ENCODE peak calls at places on chromosomes 4 and X, in six cellular contexts. One of them, this sample, is unnamed.

GRCh38 chr4:152109585-152110509 is 349.0 kb upstream of the GATB start:
- DNase-seq in K562: no peak
- DNase-seq in HepG2: no peak
- DNase-seq in HCT116: no peak
- DNase-seq in WTC11: no peak
- DNase-seq in H1: no peak
- DNase-seq in this sample: no peak

GRCh38 chr4:73741140-73741749 is 876 bp downstream of the CXCL8 start:
- DNase-seq in K562: no peak
- DNase-seq in HepG2: no peak
- DNase-seq in HCT116: no peak
- DNase-seq in WTC11: no peak
- DNase-seq in H1: no peak
- DNase-seq in this sample: no peak

GRCh38 chrX:18010251-18010650 is 149.2 kb upstream of the RAI2 start:
- DNase-seq in K562: no peak
- DNase-seq in HepG2: no peak
- DNase-seq in HCT116: no peak
- DNase-seq in WTC11: no peak
- DNase-seq in H1: no peak
- DNase-seq in this sample: no peak

GRCh38 chr4:98867648-98868047 is 61.3 kb downstream of the EIF4E start:
- DNase-seq in K562: no peak
- DNase-seq in HepG2: no peak
- DNase-seq in HCT116: no peak
- DNase-seq in WTC11: no peak
- DNase-seq in H1: no peak
- DNase-seq in this sample: no peak

GRCh38 chrX:77427586-77427985 is 19.6 kb upstream of the FGF16 start:
- DNase-seq in K562: no peak
- DNase-seq in HepG2: no peak
- DNase-seq in HCT116: no peak
- DNase-seq in WTC11: no peak
- DNase-seq in H1: no peak
- DNase-seq in this sample: no peak

GRCh38 chr4:101475246-101475645 is 127.9 kb upstream of the PPP3CA start:
- DNase-seq in K562: no peak
- DNase-seq in HepG2: no peak
- DNase-seq in HCT116: no peak
- DNase-seq in WTC11: no peak
- DNase-seq in H1: no peak
- DNase-seq in this sample: no peak

GRCh38 chr4:139641218-139641617 is 24.4 kb upstream of the MGST2 start:
- DNase-seq in K562: no peak
- DNase-seq in HepG2: peak; percentile 69
- DNase-seq in HCT116: no peak
- DNase-seq in WTC11: no peak
- DNase-seq in H1: no peak
- DNase-seq in this sample: no peak

GRCh38 chr4:164613761-164614277 is 140.1 kb upstream of the SMIM31 start:
- DNase-seq in K562: no peak
- DNase-seq in HepG2: no peak
- DNase-seq in HCT116: no peak
- DNase-seq in WTC11: no peak
- DNase-seq in H1: no peak
- DNase-seq in this sample: no peak

GRCh38 chr4:82044141-82044993 is 329.4 kb downstream of the HNRNPD start:
- DNase-seq in K562: no peak
- DNase-seq in HepG2: no peak
- DNase-seq in HCT116: no peak
- DNase-seq in WTC11: peak; percentile 80
- DNase-seq in H1: peak; percentile 41
- DNase-seq in this sample: no peak

GRCh38 chrX:149462849-149463248 is 42.3 kb downstream of the IDS start:
- DNase-seq in K562: no peak
- DNase-seq in HepG2: no peak
- DNase-seq in HCT116: no peak
- DNase-seq in WTC11: no peak
- DNase-seq in H1: no peak
- DNase-seq in this sample: no peak

GRCh38 chrX:149455934-149456333 is 49.2 kb downstream of the IDS start:
- DNase-seq in K562: no peak
- DNase-seq in HepG2: no peak
- DNase-seq in HCT116: no peak
- DNase-seq in WTC11: no peak
- DNase-seq in H1: no peak
- DNase-seq in this sample: no peak

GRCh38 chrX:149456476-149457245 is 48.4 kb downstream of the IDS start:
- DNase-seq in K562: no peak
- DNase-seq in HepG2: no peak
- DNase-seq in HCT116: no peak
- DNase-seq in WTC11: no peak
- DNase-seq in H1: no peak
- DNase-seq in this sample: no peak

DNA sequence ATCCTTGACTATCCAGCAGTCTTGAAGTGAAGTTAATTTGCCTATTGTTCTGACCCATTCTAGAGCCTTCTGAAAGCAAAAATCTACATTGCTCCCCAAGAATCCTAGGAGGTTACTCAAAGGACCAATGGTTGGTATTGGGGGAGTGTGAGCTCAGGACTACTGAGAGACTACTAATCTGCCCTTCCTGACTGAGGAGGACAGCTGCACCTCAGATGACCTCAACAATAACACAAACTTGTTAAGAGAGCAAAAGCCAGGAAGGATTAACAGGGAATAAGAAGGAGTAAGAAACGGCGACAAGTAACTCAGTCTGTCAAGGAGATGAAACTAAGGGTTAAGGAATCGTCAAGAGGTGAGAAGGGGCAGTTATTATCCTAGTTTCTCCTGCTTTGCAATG is 43.4 kb downstream of the IDS start:
- DNase-seq in K562: no peak
- DNase-seq in HepG2: no peak
- DNase-seq in HCT116: no peak
- DNase-seq in WTC11: no peak
- DNase-seq in H1: no peak
- DNase-seq in this sample: no peak
- TF ChIP-seq ATF3 in K562: no peak
- TF ChIP-seq ATF3 in HepG2: no peak
- TF ChIP-seq ATF3 in HCT116: no peak
- TF ChIP-seq ATF3 in WTC11: no peak
- TF ChIP-seq ATF3 in H1: no peak
- TF ChIP-seq ATF3 in this sample: no peak

GRCh38 chr4:42371306-42372063 is 25.8 kb upstream of the SHISA3 start:
- DNase-seq in K562: no peak
- DNase-seq in HepG2: peak; percentile 19
- DNase-seq in HCT116: peak; percentile 33
- DNase-seq in WTC11: no peak
- DNase-seq in H1: no peak
- DNase-seq in this sample: no peak
- TF ChIP-seq ATF3 in K562: no peak
- TF ChIP-seq ATF3 in HepG2: no peak
- TF ChIP-seq ATF3 in HCT116: no peak
- TF ChIP-seq ATF3 in WTC11: no peak
- TF ChIP-seq ATF3 in H1: no peak
- TF ChIP-seq ATF3 in this sample: no peak

DNA sequence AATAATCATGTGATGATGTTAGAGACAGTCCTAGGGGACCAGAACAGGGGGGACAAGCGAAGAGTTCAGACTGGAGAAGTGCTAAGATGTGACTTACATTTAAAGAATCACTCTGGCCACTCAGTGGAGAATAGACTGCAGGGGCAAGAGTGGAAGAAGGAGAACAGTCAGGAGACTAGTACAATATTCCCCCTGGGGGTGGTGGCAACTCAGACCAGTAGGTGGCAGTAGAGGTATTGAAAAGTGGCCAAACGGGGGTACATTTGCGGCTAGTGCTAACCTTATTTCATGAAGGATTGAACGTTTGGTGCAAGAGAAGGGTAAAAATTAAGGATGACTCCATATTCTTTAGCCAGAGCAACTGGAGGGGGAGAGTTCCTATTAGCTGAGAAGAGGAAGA is 2.7 kb upstream of the BMX start:
- DNase-seq in K562: peak; percentile 82
- DNase-seq in HepG2: peak; percentile 24
- DNase-seq in HCT116: peak; percentile 22
- DNase-seq in WTC11: peak; percentile 69
- DNase-seq in H1: no peak
- DNase-seq in this sample: no peak
- TF ChIP-seq ATF3 in K562: no peak
- TF ChIP-seq ATF3 in HepG2: no peak
- TF ChIP-seq ATF3 in HCT116: no peak
- TF ChIP-seq ATF3 in WTC11: no peak
- TF ChIP-seq ATF3 in H1: no peak
- TF ChIP-seq ATF3 in this sample: no peak

GRCh38 chr4:121676388-121677075 is 20.2 kb downstream of the ANXA5 start:
- DNase-seq in K562: no peak
- DNase-seq in HepG2: peak; percentile 88
- DNase-seq in HCT116: no peak
- DNase-seq in WTC11: no peak
- DNase-seq in H1: no peak
- DNase-seq in this sample: no peak
- TF ChIP-seq ATF3 in K562: no peak
- TF ChIP-seq ATF3 in HepG2: no peak
- TF ChIP-seq ATF3 in HCT116: no peak
- TF ChIP-seq ATF3 in WTC11: no peak
- TF ChIP-seq ATF3 in H1: no peak
- TF ChIP-seq ATF3 in this sample: no peak

GRCh38 chrX:44971674-44972073 is 98.7 kb downstream of the KDM6A start:
- DNase-seq in K562: peak; percentile 69
- DNase-seq in HepG2: no peak
- DNase-seq in HCT116: no peak
- DNase-seq in WTC11: no peak
- DNase-seq in H1: no peak
- DNase-seq in this sample: no peak

GRCh38 chrX:44975666-44976263 is 102.8 kb downstream of the KDM6A start:
- DNase-seq in K562: no peak
- DNase-seq in HepG2: peak; percentile 50
- DNase-seq in HCT116: no peak
- DNase-seq in WTC11: no peak
- DNase-seq in H1: no peak
- DNase-seq in this sample: no peak

GRCh38 chrX:44973420-44973932 is 100.5 kb downstream of the KDM6A start:
- DNase-seq in K562: no peak
- DNase-seq in HepG2: no peak
- DNase-seq in HCT116: no peak
- DNase-seq in WTC11: no peak
- DNase-seq in H1: no peak
- DNase-seq in this sample: no peak

GRCh38 chrX:44972132-44972531 is 99.1 kb downstream of the KDM6A start:
- DNase-seq in K562: no peak
- DNase-seq in HepG2: no peak
- DNase-seq in HCT116: no peak
- DNase-seq in WTC11: no peak
- DNase-seq in H1: no peak
- DNase-seq in this sample: no peak

DNA sequence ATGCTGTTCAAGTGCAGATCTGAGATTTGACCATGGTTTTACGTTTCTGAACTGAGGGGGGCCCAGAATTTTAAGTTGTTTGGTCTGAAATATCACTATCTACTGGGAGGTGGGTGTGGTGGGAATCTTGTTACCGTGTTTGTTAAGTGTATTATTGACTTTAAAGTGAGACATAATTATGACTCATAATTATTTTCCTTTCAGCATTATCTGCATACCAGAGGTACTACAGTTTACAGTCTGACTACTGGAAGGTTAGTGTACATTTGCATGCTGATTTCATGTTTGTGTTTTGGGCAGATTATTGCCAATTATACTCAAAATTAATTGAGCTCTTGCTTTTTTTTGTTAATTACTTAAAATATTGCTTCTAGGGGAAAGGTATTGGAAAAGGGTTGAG is 101.5 kb downstream of the KDM6A start:
- DNase-seq in K562: no peak
- DNase-seq in HepG2: no peak
- DNase-seq in HCT116: peak; percentile 15
- DNase-seq in WTC11: no peak
- DNase-seq in H1: no peak
- DNase-seq in this sample: no peak
- TF ChIP-seq ATF3 in K562: no peak
- TF ChIP-seq ATF3 in HepG2: no peak
- TF ChIP-seq ATF3 in HCT116: no peak
- TF ChIP-seq ATF3 in WTC11: no peak
- TF ChIP-seq ATF3 in H1: no peak
- TF ChIP-seq ATF3 in this sample: no peak

DNA sequence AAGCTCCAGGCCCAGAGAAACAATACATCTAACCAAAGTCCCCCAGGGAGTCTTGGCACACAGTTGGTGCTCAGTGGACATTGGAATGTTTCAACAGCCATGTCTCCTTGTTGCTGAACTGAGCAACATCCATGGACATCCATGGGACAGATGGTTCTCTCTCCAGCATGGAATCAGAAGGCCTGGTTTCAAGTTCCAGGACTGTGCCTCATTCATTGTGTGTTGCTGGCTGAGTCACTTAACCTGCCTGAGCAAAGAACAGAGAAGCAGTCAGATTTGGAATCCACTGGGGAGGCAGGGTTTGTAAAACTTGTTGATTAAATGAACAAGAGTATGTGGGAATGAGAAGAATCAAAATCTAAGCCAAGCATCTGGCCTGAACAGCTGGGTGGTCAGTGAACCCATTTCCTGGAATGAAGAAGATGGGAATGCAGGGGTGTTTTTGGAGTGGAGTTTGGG is 147.9 kb downstream of the CHIC2 start:
- DNase-seq in K562: no peak
- DNase-seq in HepG2: no peak
- DNase-seq in HCT116: no peak
- DNase-seq in WTC11: no peak
- DNase-seq in H1: no peak
- DNase-seq in this sample: no peak
- TF ChIP-seq ATF3 in K562: no peak
- TF ChIP-seq ATF3 in HepG2: no peak
- TF ChIP-seq ATF3 in HCT116: no peak
- TF ChIP-seq ATF3 in WTC11: no peak
- TF ChIP-seq ATF3 in H1: no peak
- TF ChIP-seq ATF3 in this sample: no peak

This sample was measured in GM12878.